ENCODE peak calls at places on chromosomes 2 and 18, in six cellular contexts. One of them, this sample, is unnamed.

GRCh38 chr18:3924455-3924854 is 474.5 kb downstream of the TGIF1 start:
- DNase-seq in BE2C: no peak
- DNase-seq in choroid plexus epithelial cell: no peak
- DNase-seq in kidney: no peak
- DNase-seq in A549: no peak
- DNase-seq in AG09309: no peak
- DNase-seq in this sample: no peak

GRCh38 chr2:188902906-188903305 is 71.3 kb upstream of the COL3A1 start:
- DNase-seq in kidney: no peak
- DNase-seq in BE2C: no peak
- DNase-seq in choroid plexus epithelial cell: peak; percentile 85
- DNase-seq in AG09309: no peak
- DNase-seq in A549: no peak
- DNase-seq in this sample: no peak

GRCh38 chr2:208040199-208041171 is 15.2 kb upstream of the PLEKHM3 start:
- DNase-seq in BE2C: peak; percentile 70
- DNase-seq in AG09309: no peak
- DNase-seq in A549: peak; percentile 53
- DNase-seq in kidney: peak; percentile 75
- DNase-seq in choroid plexus epithelial cell: peak; percentile 90
- DNase-seq in this sample: peak; percentile 72

GRCh38 chr2:162430323-162430722 is 86.4 kb downstream of the GCA start:
- DNase-seq in AG09309: no peak
- DNase-seq in kidney: no peak
- DNase-seq in BE2C: no peak
- DNase-seq in choroid plexus epithelial cell: peak; percentile 23
- DNase-seq in A549: no peak
- DNase-seq in this sample: no peak

GRCh38 chr2:175004980-175005832 is at the start of gene CHN1:
- DNase-seq in A549: peak; percentile 70
- DNase-seq in AG09309: peak; percentile 5
- DNase-seq in BE2C: peak; percentile 93
- DNase-seq in choroid plexus epithelial cell: peak; percentile 52
- DNase-seq in kidney: peak; percentile 88
- DNase-seq in this sample: peak; percentile 68

GRCh38 chr18:27004056-27004829 is 138.7 kb upstream of the AQP4 start:
- DNase-seq in AG09309: peak; percentile 1
- DNase-seq in A549: no peak
- DNase-seq in choroid plexus epithelial cell: peak; percentile 34
- DNase-seq in BE2C: no peak
- DNase-seq in kidney: no peak
- DNase-seq in this sample: no peak

GRCh38 chr2:186572705-186573104 is 17.2 kb upstream of the ITGAV start:
- DNase-seq in A549: peak; percentile 54
- DNase-seq in AG09309: no peak
- DNase-seq in kidney: no peak
- DNase-seq in BE2C: no peak
- DNase-seq in choroid plexus epithelial cell: no peak
- DNase-seq in this sample: no peak

GRCh38 chr2:24076849-24077534 is 866 bp upstream of the SF3B6 start:
- DNase-seq in kidney: no peak
- DNase-seq in A549: no peak
- DNase-seq in BE2C: no peak
- DNase-seq in AG09309: no peak
- DNase-seq in choroid plexus epithelial cell: peak; percentile 33
- DNase-seq in this sample: no peak

GRCh38 chr2:28547223-28547860 is 51.5 kb downstream of the PLB1 start:
- DNase-seq in BE2C: no peak
- DNase-seq in kidney: no peak
- DNase-seq in A549: no peak
- DNase-seq in AG09309: no peak
- DNase-seq in choroid plexus epithelial cell: no peak
- DNase-seq in this sample: no peak

GRCh38 chr2:160229591-160229990 is 29.5 kb upstream of the ITGB6 start:
- DNase-seq in kidney: no peak
- DNase-seq in A549: no peak
- DNase-seq in BE2C: no peak
- DNase-seq in choroid plexus epithelial cell: peak; percentile 73
- DNase-seq in AG09309: no peak
- DNase-seq in this sample: no peak

GRCh38 chr2:171143670-171144062 is 17.0 kb downstream of the TLK1 start:
- DNase-seq in choroid plexus epithelial cell: no peak
- DNase-seq in kidney: no peak
- DNase-seq in BE2C: no peak
- DNase-seq in AG09309: no peak
- DNase-seq in A549: no peak
- DNase-seq in this sample: no peak

GRCh38 chr18:75809392-75809791 is 381.9 kb upstream of the SMIM21 start:
- DNase-seq in choroid plexus epithelial cell: no peak
- DNase-seq in A549: no peak
- DNase-seq in BE2C: no peak
- DNase-seq in AG09309: no peak
- DNase-seq in kidney: no peak
- DNase-seq in this sample: no peak

GRCh38 chr2:240564571-240565266 is 3.6 kb upstream of the RNPEPL1 start:
- DNase-seq in kidney: no peak
- DNase-seq in choroid plexus epithelial cell: peak; percentile 55
- DNase-seq in AG09309: no peak
- DNase-seq in A549: no peak
- DNase-seq in BE2C: no peak
- DNase-seq in this sample: peak; percentile 40

GRCh38 chr2:67234443-67234842 is 162.7 kb upstream of the ETAA1 start:
- DNase-seq in AG09309: peak; percentile 37
- DNase-seq in BE2C: no peak
- DNase-seq in kidney: no peak
- DNase-seq in A549: no peak
- DNase-seq in choroid plexus epithelial cell: peak; percentile 72
- DNase-seq in this sample: no peak

GRCh38 chr2:317501-318424 is 29.9 kb upstream of the ALKAL2 start:
- DNase-seq in BE2C: no peak
- DNase-seq in choroid plexus epithelial cell: peak; percentile 90
- DNase-seq in A549: no peak
- DNase-seq in AG09309: no peak
- DNase-seq in kidney: peak; percentile 53
- DNase-seq in this sample: no peak

GRCh38 chr2:172434821-172435607 is 7.6 kb downstream of the ITGA6 start:
- DNase-seq in BE2C: no peak
- DNase-seq in AG09309: no peak
- DNase-seq in choroid plexus epithelial cell: no peak
- DNase-seq in A549: no peak
- DNase-seq in kidney: no peak
- DNase-seq in this sample: no peak

GRCh38 chr2:225558425-225558824 is 158.9 kb downstream of the NYAP2 start:
- DNase-seq in kidney: no peak
- DNase-seq in BE2C: no peak
- DNase-seq in choroid plexus epithelial cell: no peak
- DNase-seq in AG09309: no peak
- DNase-seq in A549: no peak
- DNase-seq in this sample: no peak

GRCh38 chr2:219997341-219997851 is 370.0 kb downstream of the SLC4A3 start:
- DNase-seq in AG09309: no peak
- DNase-seq in BE2C: peak; percentile 40
- DNase-seq in kidney: peak; percentile 78
- DNase-seq in choroid plexus epithelial cell: peak; percentile 70
- DNase-seq in A549: no peak
- DNase-seq in this sample: no peak

GRCh38 chr2:42927334-42928160 is 135.2 kb upstream of the HAAO start:
- DNase-seq in BE2C: no peak
- DNase-seq in choroid plexus epithelial cell: no peak
- DNase-seq in kidney: no peak
- DNase-seq in AG09309: no peak
- DNase-seq in A549: no peak
- DNase-seq in this sample: no peak

GRCh38 chr2:163132850-163133249 is 294.3 kb upstream of the KCNH7 start:
- DNase-seq in kidney: no peak
- DNase-seq in A549: peak; percentile 1
- DNase-seq in AG09309: no peak
- DNase-seq in BE2C: no peak
- DNase-seq in choroid plexus epithelial cell: peak; percentile 42
- DNase-seq in this sample: no peak

GRCh38 chr18:44943201-44943881 is 262.7 kb downstream of the SETBP1 start:
- DNase-seq in choroid plexus epithelial cell: peak; percentile 87
- DNase-seq in AG09309: peak; percentile 69
- DNase-seq in kidney: no peak
- DNase-seq in A549: no peak
- DNase-seq in BE2C: no peak
- DNase-seq in this sample: no peak

GRCh38 chr18:77554061-77554460 is 304.4 kb downstream of the GALR1 start:
- DNase-seq in A549: no peak
- DNase-seq in choroid plexus epithelial cell: no peak
- DNase-seq in kidney: no peak
- DNase-seq in AG09309: no peak
- DNase-seq in BE2C: no peak
- DNase-seq in this sample: no peak

GRCh38 chr2:124978597-124978996 is 953.5 kb downstream of the CNTNAP5 start:
- DNase-seq in choroid plexus epithelial cell: no peak
- DNase-seq in A549: no peak
- DNase-seq in AG09309: no peak
- DNase-seq in kidney: no peak
- DNase-seq in BE2C: no peak
- DNase-seq in this sample: no peak

GRCh38 chr2:186780701-186781316 is 68.2 kb downstream of the ZSWIM2 start:
- DNase-seq in A549: peak; percentile 8
- DNase-seq in BE2C: no peak
- DNase-seq in AG09309: no peak
- DNase-seq in kidney: no peak
- DNase-seq in choroid plexus epithelial cell: peak; percentile 69
- DNase-seq in this sample: no peak

GRCh38 chr2:136538489-136538888 is 226.9 kb upstream of the THSD7B start:
- DNase-seq in AG09309: no peak
- DNase-seq in A549: no peak
- DNase-seq in BE2C: no peak
- DNase-seq in choroid plexus epithelial cell: no peak
- DNase-seq in kidney: no peak
- DNase-seq in this sample: no peak

GRCh38 chr2:85804583-85804982 is 50.8 kb downstream of the ATOH8 start:
- DNase-seq in A549: peak; percentile 66
- DNase-seq in choroid plexus epithelial cell: no peak
- DNase-seq in BE2C: no peak
- DNase-seq in kidney: peak; percentile 18
- DNase-seq in AG09309: no peak
- DNase-seq in this sample: no peak

GRCh38 chr2:226514895-226515294 is 284.7 kb downstream of the IRS1 start:
- DNase-seq in A549: peak; percentile 16
- DNase-seq in AG09309: peak; percentile 1
- DNase-seq in choroid plexus epithelial cell: peak; percentile 54
- DNase-seq in kidney: no peak
- DNase-seq in BE2C: no peak
- DNase-seq in this sample: no peak

GRCh38 chr2:205438241-205438640 is 244.1 kb upstream of the NRP2 start:
- DNase-seq in kidney: no peak
- DNase-seq in A549: no peak
- DNase-seq in BE2C: no peak
- DNase-seq in AG09309: no peak
- DNase-seq in choroid plexus epithelial cell: no peak
- DNase-seq in this sample: no peak

GRCh38 chr18:23872701-23873550 is 141.6 kb upstream of the TTC39C start:
- DNase-seq in BE2C: no peak
- DNase-seq in AG09309: no peak
- DNase-seq in A549: no peak
- DNase-seq in choroid plexus epithelial cell: no peak
- DNase-seq in kidney: peak; percentile 93
- DNase-seq in this sample: no peak

GRCh38 chr18:23867011-23867410 is 147.5 kb upstream of the TTC39C start:
- DNase-seq in A549: no peak
- DNase-seq in choroid plexus epithelial cell: no peak
- DNase-seq in AG09309: no peak
- DNase-seq in BE2C: no peak
- DNase-seq in kidney: no peak
- DNase-seq in this sample: no peak

GRCh38 chr18:23868341-23868740 is 146.2 kb upstream of the TTC39C start:
- DNase-seq in kidney: no peak
- DNase-seq in choroid plexus epithelial cell: no peak
- DNase-seq in A549: no peak
- DNase-seq in BE2C: no peak
- DNase-seq in AG09309: no peak
- DNase-seq in this sample: no peak

GRCh38 chr18:23871410-23871809 is 143.1 kb upstream of the TTC39C start:
- DNase-seq in BE2C: peak; percentile 59
- DNase-seq in A549: no peak
- DNase-seq in kidney: no peak
- DNase-seq in choroid plexus epithelial cell: peak; percentile 10
- DNase-seq in AG09309: no peak
- DNase-seq in this sample: no peak

DNA sequence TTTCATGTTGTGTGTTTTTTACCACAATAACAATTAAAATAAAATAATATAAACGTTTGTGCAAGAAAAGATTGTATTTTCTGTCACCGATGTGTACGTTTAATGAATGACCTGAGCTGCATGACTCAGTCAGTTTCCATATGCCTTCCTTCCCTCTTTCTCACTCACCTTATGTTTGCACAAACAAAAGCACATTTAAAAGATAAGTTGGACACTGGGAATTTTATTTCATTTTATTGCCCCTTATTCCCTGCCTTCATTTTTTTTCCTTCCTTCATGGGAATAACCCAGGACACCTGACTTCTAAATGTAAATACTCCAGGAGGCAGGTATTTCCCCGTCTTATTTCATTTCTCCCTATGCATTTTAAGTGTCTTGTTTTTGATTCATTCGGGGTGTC is 143.6 kb upstream of the TTC39C start:
- DNase-seq in choroid plexus epithelial cell: no peak
- DNase-seq in BE2C: no peak
- DNase-seq in AG09309: no peak
- DNase-seq in A549: no peak
- DNase-seq in kidney: no peak
- DNase-seq in this sample: no peak
- H3K4me3 ChIP-seq in choroid plexus epithelial cell: no peak overlapping the region
- H3K4me3 ChIP-seq in BE2C: no peak overlapping the region
- H3K4me3 ChIP-seq in AG09309: no peak overlapping the region
- H3K4me3 ChIP-seq in A549: no peak overlapping the region
- H3K4me3 ChIP-seq in kidney: no peak overlapping the region
- H3K4me3 ChIP-seq in this sample: no peak overlapping the region

GRCh38 chr2:218009191-218010114 is 6.7 kb upstream of the TNS1 start:
- DNase-seq in A549: peak; percentile 35
- DNase-seq in kidney: no peak
- DNase-seq in BE2C: peak; percentile 69
- DNase-seq in choroid plexus epithelial cell: no peak
- DNase-seq in AG09309: no peak
- DNase-seq in this sample: no peak
- H3K4me3 ChIP-seq in A549: peak overlapping the region; percentile 61
- H3K4me3 ChIP-seq in kidney: peak overlapping the region; percentile 37
- H3K4me3 ChIP-seq in BE2C: peak overlapping the region; percentile 77
- H3K4me3 ChIP-seq in choroid plexus epithelial cell: peak overlapping the region; percentile 49
- H3K4me3 ChIP-seq in AG09309: peak overlapping the region; percentile 79
- H3K4me3 ChIP-seq in this sample: peak overlapping the region; percentile 59

GRCh38 chr2:70565039-70565731 is 11.6 kb upstream of the TGFA start:
- DNase-seq in kidney: no peak
- DNase-seq in A549: no peak
- DNase-seq in BE2C: no peak
- DNase-seq in AG09309: no peak
- DNase-seq in choroid plexus epithelial cell: no peak
- DNase-seq in this sample: no peak
- H3K4me3 ChIP-seq in kidney: no peak overlapping the region
- H3K4me3 ChIP-seq in A549: no peak overlapping the region
- H3K4me3 ChIP-seq in BE2C: no peak overlapping the region
- H3K4me3 ChIP-seq in AG09309: no peak overlapping the region
- H3K4me3 ChIP-seq in choroid plexus epithelial cell: no peak overlapping the region
- H3K4me3 ChIP-seq in this sample: no peak overlapping the region

GRCh38 chr2:238847841-238848565 is at the start of gene TWIST2:
- DNase-seq in BE2C: no peak
- DNase-seq in A549: peak; percentile 60
- DNase-seq in kidney: peak; percentile 85
- DNase-seq in AG09309: peak; percentile 91
- DNase-seq in choroid plexus epithelial cell: peak; percentile 93
- DNase-seq in this sample: peak; percentile 91
- H3K4me3 ChIP-seq in BE2C: no peak within 1 kb of the TSS
- H3K4me3 ChIP-seq in A549: peak within 1 kb of the TSS; percentile 94
- H3K4me3 ChIP-seq in kidney: peak within 1 kb of the TSS; percentile 52
- H3K4me3 ChIP-seq in AG09309: peak within 1 kb of the TSS; percentile 94
- H3K4me3 ChIP-seq in choroid plexus epithelial cell: peak within 1 kb of the TSS; percentile 78
- H3K4me3 ChIP-seq in this sample: peak within 1 kb of the TSS; percentile 51

This sample was measured in right atrium auricular region.